ENCODE peak calls at places on chromosomes 4 and X, in four cellular contexts. S is IMR-90, F is HepG2, Y is WTC11. I is an unnamed sample.

GRCh38 chr4:149371021-149371420 is 444.6 kb downstream of the IQCM start:
- DNase-seq in S (peak), F (peak), Y (peak), I (no peak)

GRCh38 chrX:111098874-111099273 is 2.9 kb downstream of the PAK3 start:
- DNase-seq in Y (peak), F (peak), S (peak), I (peak)

GRCh38 chr4:45030059-45030458 is 303.7 kb upstream of the GNPDA2 start:
- DNase-seq in Y (no peak), F (no peak), S (no peak), I (no peak)

GRCh38 chr4:3336389-3337356 is 43.9 kb downstream of the RGS12 start:
- DNase-seq in S (no peak), F (no peak), Y (no peak), I (no peak)

GRCh38 chr4:155703486-155704227 is 37.0 kb downstream of the GUCY1A1 start:
- DNase-seq in Y (no peak), F (no peak), S (peak), I (no peak)

GRCh38 chr4:79865253-79865652 is 207.8 kb downstream of the ANTXR2 start:
- DNase-seq in F (no peak), S (peak), Y (no peak), I (no peak)

GRCh38 chr4:57214654-57215411 is 104.6 kb upstream of the IGFBP7 start:
- DNase-seq in Y (no peak), S (no peak), F (no peak), I (no peak)

GRCh38 chr4:41609851-41610250 is 71.9 kb downstream of the LIMCH1 start:
- DNase-seq in Y (no peak), F (no peak), S (no peak), I (no peak)

GRCh38 chrX:54357414-54358377 is at the start of gene WNK3:
- DNase-seq in F (peak), S (peak), Y (peak), I (no peak)

GRCh38 chrX:110745288-110745687 is 50.3 kb downstream of the CHRDL1 start:
- DNase-seq in F (no peak), Y (no peak), S (no peak), I (no peak)

GRCh38 chrX:97332963-97333362 is 449.3 kb downstream of the RPA4 start:
- DNase-seq in S (peak), Y (no peak), F (no peak), I (no peak)

GRCh38 chr4:2630556-2631273 is 94.3 kb downstream of the FAM193A start:
- DNase-seq in F (no peak), Y (peak), S (no peak), I (no peak)

GRCh38 chr4:105074097-105074496 is 72.6 kb upstream of the TET2 start:
- DNase-seq in Y (no peak), F (no peak), S (no peak), I (no peak)

GRCh38 chrX:39133971-39134370 is 332.7 kb downstream of the MID1IP1 start:
- DNase-seq in S (no peak), Y (peak), F (no peak), I (no peak)

GRCh38 chrX:101595739-101596419 is 21.9 kb downstream of the ARMCX6 start:
- DNase-seq in S (peak), Y (peak), F (peak), I (peak)

GRCh38 chr4:3346146-3346545 is 53.3 kb downstream of the RGS12 start:
- DNase-seq in Y (no peak), F (peak), S (peak), I (peak)

GRCh38 chr4:124105212-124105611 is 607.3 kb downstream of the ANKRD50 start:
- DNase-seq in F (no peak), Y (no peak), S (peak), I (no peak)

GRCh38 chr4:86481429-86481828 is 112.7 kb upstream of the PTPN13 start:
- DNase-seq in F (no peak), S (no peak), Y (no peak), I (no peak)

GRCh38 chr4:169208090-169208455 is 62.7 kb downstream of the SH3RF1 start:
- DNase-seq in F (peak), Y (no peak), S (no peak), I (no peak)
- TF ChIP-seq USF2 in F (no peak), Y (no peak), S (no peak), I (no peak)

GRCh38 chrX:15930585-15930984 is 76.0 kb upstream of the AP1S2 start:
- DNase-seq in F (no peak), Y (no peak), S (peak), I (peak)
- TF ChIP-seq USF2 in F (no peak), Y (no peak), S (no peak), I (no peak)

GRCh38 chrX:1914606-1915365 is 299.9 kb downstream of the ASMT start:
- DNase-seq in F (no peak), Y (no peak), S (no peak), I (no peak)

GRCh38 chrX:1911401-1912131 is 296.7 kb downstream of the ASMT start:
- DNase-seq in S (no peak), Y (no peak), F (no peak), I (no peak)

GRCh38 chrX:1909419-1910206 is 294.8 kb downstream of the ASMT start:
- DNase-seq in Y (no peak), S (no peak), F (no peak), I (no peak)

GRCh38 chrX:1910207-1910470 is 295.3 kb downstream of the ASMT start:
- DNase-seq in Y (no peak), S (no peak), F (no peak), I (no peak)

GRCh38 chrX:1912193-1912592 is 297.3 kb downstream of the ASMT start:
- DNase-seq in Y (no peak), S (no peak), F (no peak), I (no peak)
- TF ChIP-seq USF2 in Y (no peak), S (no peak), F (no peak), I (no peak)

DNA sequence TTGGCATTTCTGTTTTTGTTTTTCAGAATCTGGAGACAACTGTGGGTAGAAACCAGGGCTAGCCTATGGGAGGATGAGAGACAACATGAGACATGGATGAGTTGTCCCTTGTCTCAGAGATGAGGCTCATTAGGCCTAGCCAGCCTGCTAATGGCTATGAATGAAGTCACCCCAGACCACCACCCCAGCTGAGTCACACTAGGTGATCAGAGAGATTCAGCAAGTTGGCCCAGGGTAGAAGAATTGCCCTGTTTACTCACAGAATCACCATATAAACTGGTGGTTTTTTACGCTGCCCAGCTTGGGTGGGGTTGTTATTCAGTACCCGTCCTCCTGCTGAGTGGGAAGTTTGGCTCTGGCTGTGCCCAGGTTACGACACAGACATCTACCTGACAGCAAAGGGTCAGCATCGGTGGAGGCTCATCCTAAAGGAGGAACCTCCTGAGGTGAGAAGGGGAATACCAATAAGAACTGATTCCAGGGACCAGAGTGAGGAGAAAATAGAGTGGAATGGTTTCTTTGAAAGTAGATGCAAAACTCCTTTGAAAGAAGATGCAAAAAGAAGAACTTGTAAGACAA is 17.2 kb upstream of the ARSJ start:
- DNase-seq in S (peak), Y (no peak), F (no peak), I (no peak)
- TF ChIP-seq USF2 in S (no peak), Y (no peak), F (no peak), I (no peak)

GRCh38 chr4:112882286-112882685 is 167.2 kb upstream of the ANK2 start:
- DNase-seq in F (no peak), Y (no peak), S (no peak), I (no peak)
- TF ChIP-seq USF2 in F (no peak), Y (no peak), S (no peak), I (no peak)

DNA sequence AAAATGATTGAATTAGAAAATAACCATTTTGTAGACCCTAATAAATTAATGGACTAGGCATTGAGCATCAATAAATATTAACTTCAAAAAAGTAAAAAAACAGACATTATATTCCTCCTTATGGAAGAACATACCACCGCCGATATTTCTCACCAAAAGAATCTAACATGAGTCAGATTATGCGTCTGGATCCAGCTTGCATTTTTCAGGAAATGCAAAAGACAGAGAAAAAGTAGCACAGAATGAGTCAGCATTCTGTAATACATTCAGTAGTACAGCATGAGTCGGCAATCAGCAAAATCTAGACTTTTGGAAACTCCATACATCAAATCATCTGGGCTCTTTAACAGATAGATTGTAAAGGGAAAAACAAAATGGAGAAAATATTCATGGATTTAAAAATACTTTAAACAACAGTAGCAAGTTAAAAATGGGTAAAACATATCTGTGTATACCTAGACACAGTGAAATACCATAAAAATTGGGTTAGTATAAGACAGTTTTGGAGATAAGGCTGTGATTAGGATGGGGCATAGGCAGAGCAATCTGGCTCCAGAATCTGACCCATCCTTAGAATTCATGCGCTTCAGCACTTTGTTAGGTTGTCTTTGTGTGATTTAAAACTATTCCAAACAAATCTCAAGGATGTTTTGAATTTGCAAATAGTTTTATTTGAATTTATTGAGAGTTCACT is 633.0 kb upstream of the FAM241A start:
- DNase-seq in F (no peak), S (peak), Y (no peak), I (no peak)
- TF ChIP-seq USF2 in F (no peak), S (no peak), Y (no peak), I (no peak)

I was measured in K562.